ENCODE peak calls at places on chromosomes 3 and 15, in nine cellular contexts. B is uterus, K is SK-N-SH, M is MCF 10A, V is gastrocnemius medialis, P is brain microvascular endothelial cell, Y is AG04450, C is A549, J is thyroid gland. R is an unnamed sample.

GRCh38 chr3:122392868-122393844 is 9.2 kb downstream of the FAM162A start:
- DNase-seq in C (peak), V (no peak), B (no peak), J (no peak), P (no peak), M (peak), Y (no peak), K (peak), R (no peak)

GRCh38 chr15:64878708-64879107 is 33.0 kb upstream of the ANKDD1A start:
- DNase-seq in K (no peak), C (no peak), B (no peak), P (no peak), Y (no peak), V (no peak), M (no peak), J (no peak), R (peak)

GRCh38 chr3:194274424-194275085 is 76.6 kb downstream of the CPN2 start:
- DNase-seq in V (no peak), C (no peak), K (no peak), M (peak), P (no peak), J (no peak), Y (no peak), B (peak), R (no peak)

GRCh38 chr3:191383104-191383503 is 52.8 kb upstream of the UTS2B start:
- DNase-seq in B (no peak), M (no peak), C (no peak), J (no peak), V (no peak), P (no peak), Y (peak), K (no peak), R (no peak)

GRCh38 chr3:184429786-184430185 is 49.9 kb downstream of the CHRD start:
- DNase-seq in V (no peak), B (no peak), M (no peak), P (no peak), J (no peak), Y (no peak), K (no peak), C (no peak), R (no peak)

GRCh38 chr3:134597390-134597975 is 53.3 kb downstream of the KY start:
- DNase-seq in C (no peak), P (no peak), J (peak), K (no peak), M (peak), Y (no peak), B (no peak), V (no peak), R (no peak)

GRCh38 chr3:21237638-21238037 is 513.4 kb downstream of the ZNF385D start:
- DNase-seq in B (no peak), M (no peak), Y (no peak), J (no peak), P (no peak), K (no peak), V (no peak), C (no peak), R (no peak)

GRCh38 chr15:52306270-52306669 is 10.7 kb upstream of the MYO5C start:
- DNase-seq in Y (peak), J (no peak), C (peak), B (no peak), M (peak), K (no peak), V (no peak), P (peak), R (no peak)

GRCh38 chr3:197507081-197507480 is 48.7 kb downstream of the BDH1 start:
- DNase-seq in B (no peak), J (no peak), M (no peak), C (no peak), K (no peak), P (no peak), Y (no peak), V (no peak), R (no peak)

GRCh38 chr3:108100906-108101305 is 10.1 kb upstream of the CD47 start:
- DNase-seq in J (no peak), P (no peak), Y (no peak), B (no peak), C (no peak), M (no peak), V (no peak), K (no peak), R (no peak)

GRCh38 chr3:19734453-19734852 is 199.6 kb downstream of the EFHB start:
- DNase-seq in B (no peak), K (no peak), M (no peak), J (no peak), P (no peak), V (no peak), Y (no peak), C (no peak), R (no peak)

GRCh38 chr3:72889310-72890165 is 1.7 kb downstream of the GXYLT2 start:
- DNase-seq in M (no peak), K (no peak), B (no peak), P (no peak), V (no peak), C (no peak), J (peak), Y (no peak), R (no peak)

GRCh38 chr3:187520027-187520945 is 149.9 kb downstream of the SST start:
- DNase-seq in B (peak), Y (no peak), J (no peak), M (no peak), C (no peak), P (no peak), V (no peak), K (no peak), R (no peak)

GRCh38 chr3:11195721-11196332 is 41.5 kb downstream of the HRH1 start:
- DNase-seq in K (no peak), V (no peak), Y (no peak), M (peak), C (no peak), J (no peak), P (peak), B (no peak), R (no peak)

GRCh38 chr15:69080203-69080957 is 65.9 kb downstream of the NOX5 start:
- DNase-seq in C (no peak), B (no peak), Y (no peak), M (peak), K (peak), P (no peak), V (no peak), J (no peak), R (no peak)

GRCh38 chr3:136105044-136105443 is 91.1 kb downstream of the MSL2 start:
- DNase-seq in C (no peak), V (no peak), K (no peak), M (no peak), P (no peak), Y (no peak), B (no peak), J (no peak), R (no peak)

GRCh38 chr15:77797270-77797669 is 164.6 kb upstream of the LINGO1 start:
- DNase-seq in V (no peak), B (no peak), J (peak), C (no peak), M (no peak), P (no peak), K (no peak), Y (no peak), R (no peak)

GRCh38 chr3:4887177-4887576 is 92.1 kb upstream of the BHLHE40 start:
- DNase-seq in C (no peak), V (no peak), J (no peak), Y (no peak), M (no peak), B (no peak), P (no peak), K (no peak), R (no peak)

GRCh38 chr3:113275876-113276580 is 64.7 kb downstream of the BOC start:
- DNase-seq in B (peak), Y (no peak), J (no peak), V (no peak), P (peak), M (peak), C (no peak), K (no peak), R (no peak)
- TF ChIP-seq CTCF in B (no peak), Y (peak), J (no peak), V (peak), P (peak), M (no peak), C (no peak), K (peak), R (no peak)

DNA sequence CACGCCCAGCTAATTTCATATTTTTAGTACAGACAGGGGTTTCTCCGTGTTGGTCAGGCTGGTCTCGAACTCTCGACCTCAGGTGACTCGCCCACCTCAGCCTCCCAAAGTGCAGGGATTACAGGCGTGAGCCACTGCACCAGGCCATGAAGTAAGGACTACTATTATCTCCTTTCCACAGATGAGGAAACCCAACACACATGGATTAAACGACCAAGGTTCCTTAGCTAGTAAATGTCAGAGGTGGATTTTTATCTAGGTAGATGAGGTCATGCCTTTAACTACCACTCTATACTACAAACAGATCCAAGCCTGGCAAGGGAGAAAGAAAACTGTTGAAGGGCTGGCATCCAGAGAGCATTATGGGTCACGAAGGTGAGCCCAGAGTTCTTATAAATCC is 15.5 kb upstream of the TBL1XR1 start:
- DNase-seq in M (no peak), K (no peak), C (no peak), V (no peak), Y (no peak), P (no peak), B (no peak), J (no peak), R (no peak)
- TF ChIP-seq CTCF in M (no peak), K (no peak), C (no peak), V (no peak), Y (no peak), P (no peak), B (no peak), J (no peak), R (no peak)

GRCh38 chr3:66270314-66270713 is 49.5 kb downstream of the SLC25A26 start:
- DNase-seq in V (no peak), Y (no peak), J (no peak), B (no peak), C (no peak), K (no peak), P (no peak), M (no peak), R (no peak)

GRCh38 chr3:66268864-66269263 is 48.1 kb downstream of the SLC25A26 start:
- DNase-seq in M (no peak), Y (no peak), V (no peak), C (no peak), K (no peak), J (no peak), P (no peak), B (no peak), R (no peak)

GRCh38 chr3:66261318-66261717 is 40.5 kb downstream of the SLC25A26 start:
- DNase-seq in K (no peak), Y (no peak), J (no peak), P (peak), M (no peak), B (no peak), C (no peak), V (no peak), R (no peak)

GRCh38 chr3:66267031-66267430 is 46.2 kb downstream of the SLC25A26 start:
- DNase-seq in Y (no peak), B (no peak), V (no peak), J (no peak), P (no peak), C (no peak), K (no peak), M (no peak), R (no peak)

GRCh38 chr3:66265627-66266026 is 44.8 kb downstream of the SLC25A26 start:
- DNase-seq in J (no peak), M (no peak), B (no peak), K (no peak), C (no peak), P (no peak), V (no peak), Y (no peak), R (no peak)
- TF ChIP-seq CTCF in J (no peak), M (no peak), B (no peak), K (no peak), C (no peak), P (no peak), V (no peak), Y (no peak), R (no peak)

GRCh38 chr3:38640661-38641441 is 8.6 kb downstream of the SCN5A start:
- DNase-seq in J (no peak), P (no peak), B (no peak), K (no peak), V (no peak), Y (no peak), C (no peak), M (no peak), R (peak)

GRCh38 chr3:38643592-38643991 is 5.9 kb downstream of the SCN5A start:
- DNase-seq in V (no peak), C (no peak), B (no peak), P (no peak), M (no peak), Y (no peak), K (peak), J (no peak), R (peak)

GRCh38 chr3:38644016-38644661 is 5.3 kb downstream of the SCN5A start:
- DNase-seq in K (peak), Y (no peak), M (no peak), B (peak), C (no peak), P (no peak), J (no peak), V (no peak), R (peak)

GRCh38 chr3:38643090-38643489 is 6.4 kb downstream of the SCN5A start:
- DNase-seq in V (no peak), B (peak), K (peak), Y (no peak), M (no peak), J (no peak), C (no peak), P (no peak), R (peak)

GRCh38 chr3:38641461-38642110 is 7.9 kb downstream of the SCN5A start:
- DNase-seq in C (no peak), K (no peak), V (no peak), P (no peak), Y (no peak), M (no peak), B (peak), J (no peak), R (peak)
- TF ChIP-seq CTCF in C (no peak), K (no peak), V (no peak), P (no peak), Y (no peak), M (no peak), B (no peak), J (no peak), R (no peak)

GRCh38 chr15:88450125-88450798 is 16.9 kb downstream of the MRPL46 start:
- DNase-seq in M (peak), Y (peak), C (peak), V (no peak), B (peak), P (peak), J (peak), K (peak), R (peak)
- TF ChIP-seq CTCF in M (peak), Y (peak), C (peak), V (peak), B (peak), P (peak), J (no peak), K (peak), R (peak)

GRCh38 chr3:141576744-141577052 is 89.9 kb downstream of the RASA2 start:
- DNase-seq in M (no peak), K (no peak), J (no peak), C (no peak), P (no peak), V (no peak), B (no peak), Y (no peak), R (no peak)
- TF ChIP-seq CTCF in M (no peak), K (peak), J (no peak), C (no peak), P (no peak), V (no peak), B (no peak), Y (no peak), R (no peak)

DNA sequence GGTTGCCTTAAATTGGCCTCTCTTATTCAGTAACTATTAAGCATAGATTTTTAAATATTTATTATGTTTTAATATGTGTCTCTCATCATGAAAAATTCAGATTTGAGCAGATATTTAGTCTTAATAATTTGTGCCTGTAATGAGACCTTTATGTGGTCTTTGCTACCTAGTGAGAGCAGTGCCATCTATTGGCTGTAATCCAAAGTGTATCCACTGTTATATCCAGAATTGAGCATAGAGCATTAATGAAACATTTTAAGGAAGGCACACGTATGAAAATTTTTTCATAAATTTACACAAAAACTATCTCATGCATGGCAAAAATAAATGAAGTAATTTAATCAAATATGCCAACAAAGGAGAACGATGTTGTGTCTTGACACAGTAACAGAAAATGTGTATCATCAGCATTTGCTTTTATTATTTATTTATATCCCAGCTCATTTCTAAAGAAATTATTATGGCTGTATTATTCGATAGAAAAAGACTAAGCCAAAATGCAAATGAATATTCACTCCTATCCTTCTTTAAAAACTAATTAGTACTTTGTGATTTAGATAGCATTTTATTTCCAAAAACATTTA is 203.5 kb downstream of the RSRC1 start:
- DNase-seq in J (no peak), Y (no peak), V (no peak), C (peak), B (no peak), K (peak), P (peak), M (peak), R (no peak)
- TF ChIP-seq CTCF in J (no peak), Y (peak), V (no peak), C (peak), B (no peak), K (peak), P (peak), M (peak), R (no peak)

GRCh38 chr15:28901987-28902745 is 16.4 kb downstream of the APBA2 start:
- DNase-seq in B (no peak), K (no peak), P (no peak), V (no peak), C (peak), M (no peak), J (no peak), Y (no peak), R (peak)
- TF ChIP-seq CTCF in B (no peak), K (peak), P (peak), V (no peak), C (peak), M (no peak), J (no peak), Y (no peak), R (no peak)

DNA sequence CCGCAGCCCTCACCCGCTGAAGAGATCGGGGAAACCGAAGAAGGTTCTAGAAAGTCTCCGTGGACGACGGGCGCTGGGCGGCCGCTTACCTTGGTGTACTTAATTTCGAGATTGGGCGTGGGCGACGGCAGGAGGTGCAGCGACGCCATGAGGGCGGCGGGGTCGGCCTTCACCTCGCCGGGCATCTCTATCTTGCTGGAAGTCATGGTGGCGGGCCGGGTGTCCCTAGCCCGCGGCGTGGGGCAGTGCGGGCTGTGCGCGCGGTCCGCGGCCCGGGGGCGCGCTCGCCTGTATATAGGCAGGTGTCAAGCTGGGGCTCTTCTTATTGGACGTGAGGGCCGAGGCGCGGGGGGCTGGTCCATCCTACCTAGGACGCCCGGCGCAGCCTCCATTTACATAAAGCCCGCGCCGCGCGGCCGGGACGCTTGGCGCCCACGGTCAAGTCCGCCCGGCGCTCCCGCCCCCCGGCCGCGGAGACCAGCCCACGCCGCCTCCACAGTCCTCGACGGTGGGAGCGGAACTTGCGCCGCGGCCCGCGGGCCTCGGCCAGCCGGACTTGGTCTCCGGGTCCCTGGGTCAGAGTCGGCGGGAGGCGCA is at the start of gene ALDH1A2:
- DNase-seq in B (peak), V (peak), P (no peak), M (no peak), C (no peak), K (peak), J (peak), Y (no peak), R (peak)
- TF ChIP-seq CTCF in B (no peak), V (no peak), P (no peak), M (no peak), C (no peak), K (no peak), J (no peak), Y (no peak), R (no peak)